ENCODE peak calls at places on chromosomes 12 and 14, in seven cellular contexts. U is astrocyte of the spinal cord, O is GM12864, K is hepatocyte, G is thoracic aorta, I is brain microvascular endothelial cell, E is B cell. H is an unnamed sample.

GRCh38 chr14:105465209-105466031 is 9.2 kb upstream of the CRIP2 start:
- DNase-seq in G (no peak), O (no peak), K (no peak), I (no peak), E (no peak), U (peak), H (no peak)

GRCh38 chr12:66767454-66768002 is 88.7 kb upstream of the GRIP1 start:
- DNase-seq in K (no peak), G (no peak), E (no peak), U (no peak), O (no peak), I (no peak), H (no peak)

GRCh38 chr12:42463671-42464070 is 125.9 kb downstream of the PRICKLE1 start:
- DNase-seq in U (no peak), I (no peak), G (no peak), E (no peak), O (no peak), K (no peak), H (no peak)

GRCh38 chr12:6547566-6547965 is 8.3 kb downstream of the IFFO1 start:
- DNase-seq in K (no peak), U (no peak), G (no peak), I (no peak), O (no peak), E (no peak), H (no peak)

GRCh38 chr14:63542231-63542999 is 762 bp downstream of the PPP2R5E start:
- DNase-seq in O (no peak), E (no peak), K (peak), G (no peak), I (no peak), U (no peak), H (no peak)

GRCh38 chr14:23114669-23115491 is 4.2 kb downstream of the CEBPE start:
- DNase-seq in E (no peak), K (peak), I (peak), O (no peak), U (peak), G (peak), H (no peak)

GRCh38 chr12:115599251-115599811 is 678.2 kb downstream of the MED13L start:
- DNase-seq in K (no peak), U (peak), G (no peak), E (no peak), I (no peak), O (no peak), H (no peak)

GRCh38 chr14:91376547-91377477 is 40.8 kb downstream of the CCDC88C start:
- DNase-seq in G (no peak), O (no peak), I (no peak), U (no peak), E (no peak), K (no peak), H (peak)

GRCh38 chr12:110102255-110102654 is 21.9 kb upstream of the IFT81 start:
- DNase-seq in E (no peak), G (no peak), U (peak), O (peak), K (peak), I (peak), H (peak)

GRCh38 chr12:26868505-26869494 is 35.8 kb upstream of the ITPR2 start:
- DNase-seq in O (no peak), E (no peak), G (no peak), I (no peak), K (no peak), U (no peak), H (no peak)

GRCh38 chr12:105840384-105840783 is 298.4 kb downstream of the NUAK1 start:
- DNase-seq in O (no peak), K (no peak), E (peak), I (no peak), G (no peak), U (no peak), H (no peak)

GRCh38 chr14:55348766-55349453 is 62.7 kb downstream of the ATG14 start:
- DNase-seq in K (no peak), G (no peak), O (no peak), U (no peak), I (no peak), E (no peak), H (no peak)

GRCh38 chr12:63845726-63846125 is 1.2 kb downstream of the SRGAP1 start:
- DNase-seq in E (no peak), K (peak), O (no peak), U (peak), G (no peak), I (peak), H (no peak)

GRCh38 chr14:100078997-100079561 is 13.9 kb downstream of the EVL start:
- DNase-seq in K (peak), U (peak), O (no peak), I (peak), G (no peak), E (no peak), H (peak)

GRCh38 chr12:2336409-2336829 is 283.6 kb downstream of the CACNA1C start:
- DNase-seq in E (no peak), G (peak), U (peak), K (peak), O (peak), I (peak), H (peak)

GRCh38 chr12:87687362-87687761 is 341.8 kb downstream of the C12orf50 start:
- DNase-seq in I (peak), E (no peak), U (peak), O (no peak), K (peak), G (no peak), H (no peak)

GRCh38 chr12:56189336-56189917 is at the start of gene SMARCC2:
- DNase-seq in U (peak), I (peak), K (peak), O (peak), E (peak), G (peak), H (peak)

GRCh38 chr12:123022205-123022604 is 41.7 kb downstream of the ARL6IP4 start:
- DNase-seq in K (no peak), U (no peak), E (no peak), O (no peak), I (no peak), G (no peak), H (no peak)

GRCh38 chr14:79764288-79764687 is 447.0 kb downstream of the DIO2 start:
- DNase-seq in I (no peak), E (no peak), U (no peak), O (no peak), K (peak), G (no peak), H (no peak)

GRCh38 chr14:99573436-99574098 is 30.4 kb downstream of the CCDC85C start:
- DNase-seq in I (no peak), E (no peak), G (no peak), U (no peak), O (no peak), K (no peak), H (no peak)

GRCh38 chr14:70013269-70013873 is 134.2 kb downstream of the SMOC1 start:
- DNase-seq in I (no peak), O (no peak), G (no peak), E (no peak), U (no peak), K (peak), H (peak)

GRCh38 chr12:67498981-67499380 is 149.6 kb upstream of the DYRK2 start:
- DNase-seq in O (no peak), K (no peak), E (no peak), I (no peak), G (no peak), U (no peak), H (no peak)

GRCh38 chr14:79629891-79630560 is 581.3 kb downstream of the DIO2 start:
- DNase-seq in I (no peak), E (no peak), K (peak), O (no peak), U (no peak), G (no peak), H (no peak)

GRCh38 chr14:74035556-74035955 is 16.4 kb downstream of the BBOF1 start:
- DNase-seq in E (no peak), I (peak), U (peak), O (no peak), K (no peak), G (no peak), H (no peak)

GRCh38 chr14:104385189-104386135 is 194.1 kb upstream of the C14orf180 start:
- DNase-seq in O (no peak), U (no peak), E (no peak), I (no peak), K (no peak), G (no peak), H (peak)

GRCh38 chr12:87676726-87677125 is 352.5 kb downstream of the C12orf50 start:
- DNase-seq in K (no peak), G (no peak), O (no peak), E (no peak), I (no peak), U (no peak), H (no peak)

GRCh38 chr12:80580254-80580653 is 127.2 kb upstream of the MYF6 start:
- DNase-seq in K (no peak), U (peak), E (no peak), I (peak), O (no peak), G (no peak), H (no peak)

GRCh38 chr14:69014829-69015259 is 35.7 kb upstream of the ACTN1 start:
- DNase-seq in I (peak), U (no peak), E (no peak), G (no peak), K (no peak), O (no peak), H (no peak)

GRCh38 chr12:71780207-71780822 is 25.7 kb downstream of the RAB21 start:
- DNase-seq in O (no peak), U (peak), I (peak), E (no peak), K (peak), G (no peak), H (peak)

GRCh38 chr12:109291531-109292341 is 17.3 kb downstream of the FOXN4 start:
- DNase-seq in U (peak), O (no peak), G (no peak), K (peak), E (no peak), I (no peak), H (no peak)

GRCh38 chr14:39265741-39266588 is 32.2 kb downstream of the MIA2 start:
- DNase-seq in G (no peak), K (no peak), I (peak), E (peak), U (peak), O (peak), H (no peak)

DNA sequence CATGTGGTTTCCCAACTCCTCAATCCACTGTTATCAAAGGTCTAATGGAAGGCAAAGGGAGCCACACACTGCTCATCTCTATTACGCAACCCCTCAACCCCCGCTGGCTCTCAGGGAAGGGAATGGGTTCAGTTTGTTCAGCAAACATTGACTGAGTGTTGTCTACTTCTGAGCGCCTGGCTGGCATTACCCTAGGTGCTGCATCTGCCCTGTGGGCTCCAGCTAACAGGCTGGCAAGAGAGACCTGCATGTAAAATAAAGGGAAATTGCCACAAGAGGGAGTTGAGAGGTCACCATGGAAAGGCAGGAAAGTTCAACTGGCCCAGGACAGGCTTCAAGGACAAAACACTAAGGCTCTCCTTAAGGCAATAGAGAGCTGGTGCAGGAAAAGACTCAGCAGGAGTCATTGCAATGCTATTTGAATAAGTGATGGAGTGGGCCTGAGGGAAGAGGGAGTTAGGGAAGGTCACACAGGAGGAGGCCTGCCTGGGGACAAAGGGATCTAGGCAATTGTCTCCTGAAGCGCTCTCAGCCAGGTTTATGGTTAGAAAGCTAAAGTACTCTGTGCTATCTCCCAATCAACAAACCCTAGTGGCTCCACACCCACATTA is 5.5 kb upstream of the ZNF740 start:
- DNase-seq in U (no peak), K (peak), G (no peak), O (no peak), E (no peak), I (no peak), H (no peak)
- TF ChIP-seq CTCF in U (peak), K (no peak), G (no peak), O (no peak), E (no peak), I (peak), H (peak)

DNA sequence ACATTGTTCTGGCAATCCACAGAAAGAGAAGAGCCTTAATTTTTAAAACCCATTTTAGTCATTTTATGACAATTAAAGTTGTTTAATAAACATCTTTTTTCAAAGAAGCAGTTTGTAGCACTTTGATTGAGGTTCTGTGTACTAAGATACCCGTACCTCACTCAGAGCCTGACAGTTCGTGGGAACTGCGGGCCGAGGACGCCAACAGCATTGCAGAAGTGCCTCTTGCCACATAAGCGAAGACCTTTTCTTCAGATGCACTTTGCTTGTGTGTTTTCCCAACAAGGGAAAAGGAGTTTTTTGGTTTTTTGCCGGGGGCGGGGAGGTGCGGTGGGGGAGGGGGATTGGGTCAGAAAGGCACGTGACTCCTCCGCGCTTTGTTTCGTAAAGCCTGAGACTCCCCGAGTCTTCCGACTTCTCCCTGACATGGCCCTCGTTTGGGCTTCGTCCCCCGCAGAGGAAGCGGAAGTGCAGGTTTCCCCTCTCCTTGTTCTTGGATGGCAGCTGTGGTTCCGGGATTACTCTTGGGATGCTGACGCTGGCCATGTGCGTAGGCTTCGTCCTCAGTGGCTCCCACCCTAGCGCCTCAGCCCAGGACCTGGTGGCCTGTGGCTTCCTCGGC is 70.8 kb downstream of the WDR20 start:
- DNase-seq in I (no peak), O (no peak), U (no peak), G (no peak), E (no peak), K (no peak), H (no peak)
- TF ChIP-seq CTCF in I (no peak), O (no peak), U (no peak), G (no peak), E (no peak), K (no peak), H (no peak)

GRCh38 chr14:24297190-24297964 is 2.2 kb downstream of the DHRS1 start:
- DNase-seq in U (no peak), G (no peak), I (peak), K (peak), E (no peak), O (no peak), H (no peak)
- TF ChIP-seq CTCF in U (peak), G (no peak), I (peak), K (peak), E (peak), O (peak), H (peak)

GRCh38 chr12:103997277-103997900 is 31.7 kb downstream of the TDG start:
- DNase-seq in O (no peak), U (no peak), I (no peak), G (no peak), E (no peak), K (peak), H (no peak)
- TF ChIP-seq CTCF in O (no peak), U (no peak), I (no peak), G (no peak), E (no peak), K (no peak), H (no peak)

GRCh38 chr14:51201890-51202289 is 38.2 kb upstream of the TMX1 start:
- DNase-seq in I (no peak), G (no peak), O (no peak), E (peak), U (no peak), K (no peak), H (no peak)

GRCh38 chr14:51203881-51204280 is 36.2 kb upstream of the TMX1 start:
- DNase-seq in K (no peak), G (no peak), I (no peak), U (no peak), O (no peak), E (no peak), H (no peak)

GRCh38 chr14:51205486-51205885 is 34.6 kb upstream of the TMX1 start:
- DNase-seq in E (no peak), U (peak), G (no peak), I (no peak), O (no peak), K (no peak), H (no peak)

GRCh38 chr14:51206462-51206861 is 33.6 kb upstream of the TMX1 start:
- DNase-seq in I (no peak), G (no peak), E (no peak), K (no peak), O (no peak), U (no peak), H (no peak)

GRCh38 chr14:51202914-51203665 is 37.0 kb upstream of the TMX1 start:
- DNase-seq in G (no peak), U (no peak), I (no peak), E (peak), O (no peak), K (no peak), H (peak)
- TF ChIP-seq CTCF in G (no peak), U (no peak), I (no peak), E (no peak), O (peak), K (no peak), H (peak)

DNA sequence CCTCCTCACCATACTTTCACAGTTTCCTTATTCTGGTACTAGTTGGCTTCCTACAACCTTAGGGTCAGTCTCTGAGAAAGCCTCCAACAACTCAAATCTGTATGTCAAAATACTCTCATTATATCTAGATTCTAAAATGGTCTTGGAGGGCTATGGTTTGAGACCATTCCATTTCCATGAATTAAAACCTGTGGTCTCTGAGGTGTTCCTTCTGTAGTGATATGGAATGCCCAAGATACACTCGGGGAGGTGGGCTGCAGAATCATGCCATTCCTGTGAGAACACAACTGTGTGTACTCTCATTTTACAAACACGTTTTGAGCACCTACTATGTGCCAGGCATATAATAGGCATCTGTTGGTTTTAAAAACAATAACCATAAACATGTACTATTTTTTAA is 74.0 kb downstream of the FERMT2 start:
- DNase-seq in I (no peak), U (no peak), G (no peak), K (no peak), E (no peak), O (no peak), H (no peak)
- TF ChIP-seq CTCF in I (no peak), U (no peak), G (no peak), K (no peak), E (no peak), O (no peak), H (no peak)

GRCh38 chr14:96039633-96040311 is 610 bp downstream of the C14orf132 start:
- DNase-seq in K (peak), I (no peak), G (no peak), U (peak), E (no peak), O (no peak), H (peak)
- TF ChIP-seq CTCF in K (peak), I (peak), G (no peak), U (peak), E (no peak), O (peak), H (no peak)

GRCh38 chr12:133227281-133227852 is 8.3 kb downstream of the ANHX start:
- DNase-seq in I (no peak), O (no peak), K (peak), U (no peak), G (no peak), E (no peak), H (peak)
- TF ChIP-seq CTCF in I (no peak), O (no peak), K (no peak), U (no peak), G (no peak), E (no peak), H (no peak)

GRCh38 chr12:130545475-130545874 is 170.6 kb downstream of the RIMBP2 start:
- DNase-seq in O (no peak), U (no peak), K (no peak), G (no peak), E (no peak), I (no peak), H (no peak)

GRCh38 chr12:130537655-130538054 is 178.4 kb downstream of the RIMBP2 start:
- DNase-seq in E (no peak), O (no peak), G (no peak), I (no peak), U (no peak), K (no peak), H (no peak)

GRCh38 chr12:130537051-130537450 is 179.0 kb downstream of the RIMBP2 start:
- DNase-seq in K (no peak), G (no peak), E (no peak), U (no peak), I (no peak), O (no peak), H (no peak)

GRCh38 chr12:130538343-130539095 is 177.6 kb downstream of the RIMBP2 start:
- DNase-seq in E (no peak), O (no peak), K (no peak), I (no peak), U (no peak), G (no peak), H (no peak)

GRCh38 chr12:130540376-130540775 is 175.7 kb downstream of the RIMBP2 start:
- DNase-seq in I (no peak), E (no peak), G (no peak), O (no peak), K (no peak), U (no peak), H (no peak)
- TF ChIP-seq CTCF in I (no peak), E (no peak), G (no peak), O (no peak), K (no peak), U (no peak), H (no peak)